ENCODE peak calls at places on chromosomes 5 and 9, in seven cellular contexts. H is NAMALWA; X is T follicular helper cell; E is lower lobe of right lung; T is endothelial cell; C is kidney epithelial cell; L is stimulated activated CD4-positive, alpha-beta T cell treated with anti-CD3 and anti-CD28 coated beads, Interleukin-4, amount 100 ng/mL, for 1 hour. R is an unnamed sample.

GRCh38 chr5:2852446-2852845 is 101.0 kb upstream of the IRX2 start:
- DNase-seq in H (no peak), X (no peak), E (no peak), T (no peak), C (no peak), L (no peak), R (no peak)

GRCh38 chr5:34658023-34658422 is 1.9 kb downstream of the RAI14 start:
- DNase-seq in H (no peak), X (no peak), E (no peak), T (no peak), C (no peak), L (no peak), R (no peak)

GRCh38 chr5:41182666-41183065 is 30.7 kb downstream of the C6 start:
- DNase-seq in H (no peak), X (no peak), E (no peak), T (no peak), C (no peak), L (no peak), R (no peak)

GRCh38 chr5:88474574-88474973 is 205.9 kb upstream of the TMEM161B start:
- DNase-seq in H (no peak), X (no peak), E (no peak), T (no peak), C (no peak), L (no peak), R (no peak)

GRCh38 chr9:93813221-93813620 is 141.9 kb downstream of the BARX1 start:
- DNase-seq in H (no peak), X (no peak), E (no peak), T (no peak), C (no peak), L (no peak), R (no peak)

GRCh38 chr5:81631124-81631523 is 119.8 kb downstream of the SSBP2 start:
- DNase-seq in H (peak), X (no peak), E (no peak), T (no peak), C (no peak), L (no peak), R (no peak)

GRCh38 chr5:115627295-115627825 is 1.5 kb upstream of the TMED7 start:
- DNase-seq in H (peak), X (no peak), E (no peak), T (no peak), C (no peak), L (no peak), R (no peak)

GRCh38 chr9:27365977-27366376 is 69.0 kb upstream of the EQTN start:
- DNase-seq in H (no peak), X (no peak), E (no peak), T (no peak), C (no peak), L (no peak), R (no peak)

GRCh38 chr5:133113331-133114061 is 61.7 kb downstream of the HSPA4 start:
- DNase-seq in H (peak), X (no peak), E (no peak), T (no peak), C (peak), L (peak), R (no peak)

GRCh38 chr5:93226202-93226735 is 354.8 kb downstream of the NR2F1-AS1 start:
- DNase-seq in H (no peak), X (no peak), E (no peak), T (no peak), C (no peak), L (no peak), R (no peak)

GRCh38 chr9:109815366-109815947 is 35.5 kb downstream of the PALM2AKAP2 start:
- DNase-seq in H (no peak), X (no peak), E (no peak), T (no peak), C (no peak), L (no peak), R (no peak)

GRCh38 chr9:89189215-89189614 is 10.6 kb upstream of the SHC3 start:
- DNase-seq in H (no peak), X (no peak), E (no peak), T (no peak), C (no peak), L (no peak), R (no peak)

GRCh38 chr5:144332265-144332664 is 161.6 kb downstream of the KCTD16 start:
- DNase-seq in H (peak), X (no peak), E (no peak), T (peak), C (no peak), L (no peak), R (no peak)